ENCODE peak calls at places on chromosome 1, in eight cellular contexts. Y is upper lobe of right lung; F is CD4-positive, alpha-beta T cell; U is ascending aorta; T is heart left ventricle; Q is dorsolateral prefrontal cortex; P is neural crest cell; I is cardiac fibroblast. O is an unnamed sample.
A peak's percentile ranks its signal among the peaks of the same experiment; 100 is the strongest.

GRCh38 chr1:167171286-167171929 is 49.3 kb upstream of the POU2F1 start:
- DNase-seq in Y (no peak), F (no peak), U (no peak), T (no peak), Q (no peak), P (no peak), I (peak; percentile 21), O (no peak)

GRCh38 chr1:79811173-79811572 is 804.6 kb upstream of the ADGRL4 start:
- DNase-seq in Y (no peak), F (no peak), U (no peak), T (no peak), Q (no peak), P (no peak), I (peak; percentile 88), O (no peak)

GRCh38 chr1:52532247-52532646 is 20.6 kb downstream of the TUT4 start:
- DNase-seq in Y (no peak), F (no peak), U (no peak), T (no peak), Q (no peak), P (no peak), I (no peak), O (no peak)

GRCh38 chr1:25447547-25447946 is 16.9 kb downstream of the MACO1 start:
- DNase-seq in Y (no peak), F (no peak), U (no peak), T (no peak), Q (no peak), P (no peak), I (no peak), O (no peak)

GRCh38 chr1:85132078-85132715 is 68.6 kb downstream of the SYDE2 start:
- DNase-seq in Y (no peak), F (no peak), U (no peak), T (no peak), Q (no peak), P (no peak), I (no peak), O (no peak)

GRCh38 chr1:205075642-205076155 is 8.6 kb downstream of the TMEM81 start:
- DNase-seq in Y (no peak), F (no peak), U (no peak), T (no peak), Q (no peak), P (no peak), I (no peak), O (no peak)

GRCh38 chr1:147613506-147613905 is 56.8 kb downstream of the ACP6 start:
- DNase-seq in Y (no peak), F (no peak), U (no peak), T (no peak), Q (no peak), P (no peak), I (peak; percentile 6), O (no peak)

GRCh38 chr1:92817986-92818764 is 13.7 kb upstream of the RPL5 start:
- DNase-seq in Y (no peak), F (no peak), U (no peak), T (no peak), Q (no peak), P (no peak), I (peak; percentile 70), O (no peak)

GRCh38 chr1:77511440-77511840 is 171.0 kb downstream of the ZZZ3 start:
- DNase-seq in Y (no peak), F (no peak), U (no peak), T (no peak), Q (no peak), P (no peak), I (peak; percentile 95), O (no peak)

GRCh38 chr1:63701187-63701586 is 72.6 kb upstream of the ROR1 start:
- DNase-seq in Y (peak; percentile 71), F (no peak), U (no peak), T (peak; percentile 33), Q (no peak), P (no peak), I (no peak), O (no peak)

GRCh38 chr1:213017447-213018273 is 2.0 kb upstream of the ANGEL2 start:
- DNase-seq in Y (no peak), F (no peak), U (no peak), T (no peak), Q (no peak), P (no peak), I (no peak), O (no peak)

GRCh38 chr1:17356387-17356992 is 15.5 kb upstream of the PADI6 start:
- DNase-seq in Y (no peak), F (no peak), U (no peak), T (no peak), Q (no peak), P (no peak), I (no peak), O (no peak)

GRCh38 chr1:228010921-228011320 is 4.1 kb downstream of the WNT3A start:
- DNase-seq in Y (peak; percentile 45), F (no peak), U (peak; percentile 51), T (no peak), Q (peak; percentile 35), P (no peak), I (no peak), O (no peak)

GRCh38 chr1:212089560-212090163 is 54.1 kb downstream of the DTL start:
- DNase-seq in Y (no peak), F (no peak), U (no peak), T (no peak), Q (no peak), P (no peak), I (no peak), O (no peak)

GRCh38 chr1:156342556-156342955 is 4.2 kb downstream of the TSACC start:
- DNase-seq in Y (no peak), F (no peak), U (no peak), T (no peak), Q (no peak), P (no peak), I (peak; percentile 12), O (no peak)

GRCh38 chr1:156337052-156337887 is 822 bp downstream of the CCT3 start:
- DNase-seq in Y (no peak), F (no peak), U (no peak), T (no peak), Q (no peak), P (no peak), I (peak; percentile 12), O (no peak)

GRCh38 chr1:156338180-156338973 is at the start of the genes CCT3 and TSACC:
- DNase-seq in Y (peak; percentile 99), F (peak; percentile 99), U (peak; percentile 99), T (peak; percentile 100), Q (peak; percentile 98), P (peak; percentile 100), I (peak; percentile 100), O (peak; percentile 95)

GRCh38 chr1:156336242-156336641 is 1.9 kb downstream of the CCT3 start:
- DNase-seq in Y (no peak), F (no peak), U (no peak), T (no peak), Q (no peak), P (no peak), I (no peak), O (no peak)

GRCh38 chr1:156337888-156338179 is 258 bp downstream of the CCT3 start:
- DNase-seq in Y (no peak), F (no peak), U (no peak), T (no peak), Q (no peak), P (no peak), I (no peak), O (no peak)
- TF ChIP-seq CTCF in Y (no peak), F (no peak), U (peak; percentile 19), T (no peak), Q (no peak), P (no peak), I (peak; percentile 9), O (no peak)

DNA sequence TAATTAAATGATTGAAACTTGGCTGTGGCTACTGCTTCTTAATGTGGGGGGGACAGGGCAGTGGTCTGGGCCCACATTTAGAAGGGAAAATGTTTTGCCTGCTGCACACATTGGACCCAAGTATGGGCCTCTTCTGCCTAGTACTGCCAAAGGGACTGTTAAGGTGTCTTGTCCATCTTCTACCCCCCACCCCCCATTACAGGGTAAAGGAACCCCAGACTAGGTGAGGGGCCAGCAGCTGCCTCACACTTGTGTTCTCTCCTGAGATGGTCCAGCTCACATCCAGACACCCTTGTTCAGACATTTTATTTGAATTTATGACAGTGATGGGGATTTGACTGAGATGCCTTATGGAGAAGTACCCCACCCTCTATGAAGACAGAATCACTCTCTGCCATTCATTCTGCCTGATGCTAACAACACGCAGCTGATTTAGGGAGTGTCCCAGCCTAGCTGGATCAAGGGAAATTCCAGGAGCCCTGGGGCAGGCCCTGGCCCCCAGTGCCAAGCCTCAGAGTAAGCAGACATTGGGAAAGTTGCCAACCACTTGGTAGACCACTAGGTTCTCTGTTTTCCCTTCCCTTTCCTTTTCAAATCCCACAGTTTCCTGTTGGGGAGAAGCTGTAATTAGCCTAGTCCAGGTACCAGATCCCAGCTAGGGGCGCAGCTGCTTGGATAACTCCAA is 42.1 kb downstream of the YARS1 start:
- DNase-seq in Y (no peak), F (no peak), U (no peak), T (no peak), Q (no peak), P (no peak), I (peak; percentile 41), O (no peak)
- TF ChIP-seq CTCF in Y (no peak), F (no peak), U (no peak), T (no peak), Q (no peak), P (no peak), I (no peak), O (no peak)

GRCh38 chr1:7751174-7751573 is 19.9 kb upstream of the VAMP3 start:
- DNase-seq in Y (no peak), F (no peak), U (no peak), T (no peak), Q (no peak), P (no peak), I (no peak), O (no peak)

GRCh38 chr1:7752512-7753417 is 18.3 kb upstream of the VAMP3 start:
- DNase-seq in Y (no peak), F (peak; percentile 20), U (peak; percentile 77), T (peak; percentile 60), Q (no peak), P (peak; percentile 69), I (peak; percentile 79), O (peak; percentile 49)

GRCh38 chr1:7755448-7755847 is 15.6 kb upstream of the VAMP3 start:
- DNase-seq in Y (no peak), F (no peak), U (no peak), T (no peak), Q (no peak), P (no peak), I (peak; percentile 16), O (no peak)

GRCh38 chr1:7749126-7749525 is 22.0 kb upstream of the VAMP3 start:
- DNase-seq in Y (no peak), F (no peak), U (no peak), T (no peak), Q (no peak), P (no peak), I (no peak), O (no peak)

DNA sequence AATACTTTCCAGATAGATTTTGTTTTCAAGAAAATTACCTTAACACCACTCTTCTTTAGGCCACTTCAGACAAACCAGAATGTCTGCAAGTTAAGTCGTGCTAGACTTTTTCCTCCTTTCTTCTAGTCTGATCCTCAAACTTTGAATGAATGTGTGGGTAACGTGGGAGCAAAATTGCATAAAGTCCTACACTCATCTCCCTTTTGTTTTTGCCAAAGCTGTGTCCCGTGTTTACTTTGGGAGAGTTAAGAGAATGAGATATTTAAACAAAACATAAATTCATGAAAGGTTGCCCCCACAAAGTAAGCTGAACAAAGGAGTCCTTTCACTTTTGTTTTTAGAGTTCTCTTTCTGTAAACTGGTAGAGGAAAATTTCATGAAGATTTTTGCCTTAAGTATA is 16.9 kb upstream of the VAMP3 start:
- DNase-seq in Y (no peak), F (no peak), U (no peak), T (no peak), Q (no peak), P (no peak), I (no peak), O (no peak)
- TF ChIP-seq CTCF in Y (no peak), F (no peak), U (no peak), T (no peak), Q (no peak), P (no peak), I (no peak), O (no peak)

GRCh38 chr1:192580351-192580962 is 4.9 kb downstream of the RGS1 start:
- DNase-seq in Y (no peak), F (no peak), U (no peak), T (no peak), Q (no peak), P (no peak), I (peak; percentile 82), O (no peak)
- TF ChIP-seq CTCF in Y (peak; percentile 39), F (peak; percentile 65), U (peak; percentile 64), T (peak; percentile 43), Q (no peak), P (peak; percentile 40), I (peak; percentile 53), O (peak; percentile 28)